ENCODE peak calls at places on chromosome 2, in six cellular contexts. S is IMR-90, R is HCT116, G is RWPE2, W is spleen, O is prostate gland. N is an unnamed sample.
A peak's percentile ranks its signal among the peaks of the same experiment; 100 is the strongest.

GRCh38 chr2:171908235-171908634 is 14.0 kb upstream of the HAT1 start:
- DNase-seq in W (no peak), G (no peak), S (no peak), O (no peak), R (no peak), N (no peak)

GRCh38 chr2:99066075-99066557 is 75.4 kb upstream of the C2orf15 start:
- DNase-seq in R (peak; percentile 44), G (no peak), W (no peak), O (no peak), S (peak; percentile 38), N (no peak)

GRCh38 chr2:1377473-1377872 is 35.8 kb upstream of the TPO start:
- DNase-seq in O (no peak), W (no peak), S (no peak), G (no peak), R (no peak), N (no peak)

GRCh38 chr2:7180641-7181370 is 263.6 kb downstream of the RNF144A start:
- DNase-seq in O (no peak), G (no peak), R (no peak), S (no peak), W (no peak), N (no peak)

GRCh38 chr2:37629529-37629928 is 41.9 kb downstream of the CDC42EP3 start:
- DNase-seq in R (no peak), G (no peak), W (no peak), O (no peak), S (peak; percentile 87), N (no peak)

GRCh38 chr2:215711484-215712034 is 275.7 kb upstream of the FN1 start:
- DNase-seq in S (peak; percentile 78), W (no peak), R (no peak), O (no peak), G (no peak), N (no peak)

GRCh38 chr2:7785700-7786099 is 868.5 kb downstream of the RNF144A start:
- DNase-seq in R (no peak), G (no peak), S (no peak), O (no peak), W (no peak), N (no peak)

GRCh38 chr2:185857676-185858075 is 119.1 kb downstream of the FSIP2 start:
- DNase-seq in S (no peak), G (no peak), O (no peak), R (no peak), W (no peak), N (no peak)

GRCh38 chr2:203498161-203498560 is 36.9 kb downstream of the RAPH1 start:
- DNase-seq in S (peak; percentile 89), W (no peak), G (no peak), R (peak; percentile 76), O (no peak), N (no peak)

GRCh38 chr2:102915128-102915527 is 153.3 kb downstream of the TMEM182 start:
- DNase-seq in O (no peak), W (no peak), G (peak; percentile 53), S (peak; percentile 45), R (peak; percentile 12), N (no peak)

GRCh38 chr2:23363268-23363667 is 21.7 kb upstream of the KLHL29 start:
- DNase-seq in G (no peak), S (no peak), W (no peak), R (no peak), O (no peak), N (no peak)

GRCh38 chr2:24892928-24893327 is 27.1 kb downstream of the ADCY3 start:
- DNase-seq in R (no peak), G (no peak), O (no peak), W (no peak), S (peak; percentile 63), N (no peak)

GRCh38 chr2:223383315-223383714 is 218.8 kb downstream of the SCG2 start:
- DNase-seq in R (no peak), O (no peak), S (peak; percentile 1), G (no peak), W (no peak), N (no peak)

GRCh38 chr2:218026676-218027425 is 24.1 kb upstream of the TNS1 start:
- DNase-seq in G (no peak), W (no peak), S (no peak), R (no peak), O (peak; percentile 91), N (no peak)

GRCh38 chr2:132593171-132593570 is 76.8 kb downstream of the LYPD1 start:
- DNase-seq in G (no peak), O (no peak), R (no peak), W (no peak), S (peak; percentile 15), N (no peak)

GRCh38 chr2:172373761-172374160 is 53.6 kb upstream of the ITGA6 start:
- DNase-seq in O (no peak), G (no peak), R (no peak), S (no peak), W (no peak), N (no peak)

GRCh38 chr2:5494212-5494611 is 198.0 kb upstream of the SOX11 start:
- DNase-seq in O (no peak), S (no peak), W (no peak), R (no peak), G (no peak), N (no peak)

GRCh38 chr2:173150087-173150486 is 74.4 kb downstream of the MAP3K20 start:
- DNase-seq in W (no peak), O (no peak), G (no peak), R (no peak), S (peak; percentile 76), N (no peak)

GRCh38 chr2:70456594-70457495 is 96.8 kb downstream of the TGFA start:
- DNase-seq in O (no peak), W (no peak), R (no peak), G (no peak), S (no peak), N (no peak)

GRCh38 chr2:131127076-131127475 is 21.9 kb downstream of the PLEKHB2 start:
- DNase-seq in G (no peak), O (no peak), S (no peak), W (no peak), R (no peak), N (no peak)

GRCh38 chr2:73488079-73488478 is 102.4 kb downstream of the ALMS1 start:
- DNase-seq in S (no peak), R (no peak), G (no peak), O (no peak), W (peak; percentile 55), N (no peak)

DNA sequence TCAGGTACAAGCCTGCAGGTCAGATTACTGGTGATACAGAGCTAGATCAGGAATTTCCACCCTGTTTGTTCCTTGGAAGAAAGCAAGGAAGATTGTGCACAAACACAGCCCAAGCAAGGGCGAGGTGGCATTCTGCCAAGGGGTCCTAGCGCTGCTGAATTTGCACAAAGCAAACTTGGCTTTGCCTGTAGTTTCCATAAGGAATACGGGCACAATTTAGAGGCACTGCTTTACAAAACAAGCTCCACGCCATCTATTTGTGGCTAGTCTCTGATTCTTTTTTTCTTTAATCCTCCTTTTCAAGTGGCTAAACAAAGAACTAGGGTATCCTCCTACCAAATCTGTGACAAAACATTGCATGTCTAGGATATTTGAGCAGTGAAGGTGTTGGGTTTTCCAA is 195.5 kb upstream of the ACVR2A start:
- DNase-seq in O (no peak), G (no peak), S (no peak), W (no peak), R (no peak), N (no peak)
- H3K27ac ChIP-seq in O (no peak overlapping the region), G (no peak overlapping the region), S (no peak overlapping the region), W (no peak overlapping the region), R (no peak overlapping the region), N (no peak overlapping the region)

GRCh38 chr2:101277111-101277510 is 24.4 kb downstream of the CNOT11 start:
- DNase-seq in O (peak; percentile 59), W (no peak), G (no peak), R (no peak), S (peak; percentile 49), N (no peak)
- TF ChIP-seq CTCF in O (peak; percentile 52), W (no peak), G (peak; percentile 38), R (no peak), S (no peak), N (peak; percentile 33)

GRCh38 chr2:225841314-225841713 is 441.8 kb downstream of the NYAP2 start:
- DNase-seq in R (no peak), W (no peak), O (peak; percentile 40), S (no peak), G (no peak), N (peak; percentile 47)

DNA sequence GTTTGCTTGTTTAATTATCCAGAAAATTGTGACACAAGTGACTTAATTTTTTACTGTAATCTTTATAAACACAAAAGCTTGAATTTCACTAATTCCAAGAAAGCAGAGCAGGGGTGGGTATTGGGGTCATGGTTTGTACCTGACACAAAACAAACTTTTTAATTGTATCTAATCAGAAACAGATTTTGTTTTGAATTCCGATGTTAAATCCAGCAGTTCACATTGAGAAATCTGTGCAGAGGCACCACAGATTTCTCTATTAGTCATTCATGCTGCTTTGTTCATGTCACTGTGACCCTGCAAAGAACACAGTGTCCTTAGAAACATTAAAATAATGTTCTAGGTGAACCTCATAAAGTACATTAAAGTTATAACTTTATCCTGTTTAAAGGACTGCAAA is 443.4 kb downstream of the NYAP2 start:
- DNase-seq in S (peak; percentile 27), O (no peak), W (no peak), G (no peak), R (no peak), N (no peak)
- H3K4me1 ChIP-seq in S (peaks cover 2% of the 10 kb centered on the region), O (no peaks in the 10 kb centered on the region), W (no peaks in the 10 kb centered on the region), G (no peaks in the 10 kb centered on the region), R (no peaks in the 10 kb centered on the region), N (no peaks in the 10 kb centered on the region)

DNA sequence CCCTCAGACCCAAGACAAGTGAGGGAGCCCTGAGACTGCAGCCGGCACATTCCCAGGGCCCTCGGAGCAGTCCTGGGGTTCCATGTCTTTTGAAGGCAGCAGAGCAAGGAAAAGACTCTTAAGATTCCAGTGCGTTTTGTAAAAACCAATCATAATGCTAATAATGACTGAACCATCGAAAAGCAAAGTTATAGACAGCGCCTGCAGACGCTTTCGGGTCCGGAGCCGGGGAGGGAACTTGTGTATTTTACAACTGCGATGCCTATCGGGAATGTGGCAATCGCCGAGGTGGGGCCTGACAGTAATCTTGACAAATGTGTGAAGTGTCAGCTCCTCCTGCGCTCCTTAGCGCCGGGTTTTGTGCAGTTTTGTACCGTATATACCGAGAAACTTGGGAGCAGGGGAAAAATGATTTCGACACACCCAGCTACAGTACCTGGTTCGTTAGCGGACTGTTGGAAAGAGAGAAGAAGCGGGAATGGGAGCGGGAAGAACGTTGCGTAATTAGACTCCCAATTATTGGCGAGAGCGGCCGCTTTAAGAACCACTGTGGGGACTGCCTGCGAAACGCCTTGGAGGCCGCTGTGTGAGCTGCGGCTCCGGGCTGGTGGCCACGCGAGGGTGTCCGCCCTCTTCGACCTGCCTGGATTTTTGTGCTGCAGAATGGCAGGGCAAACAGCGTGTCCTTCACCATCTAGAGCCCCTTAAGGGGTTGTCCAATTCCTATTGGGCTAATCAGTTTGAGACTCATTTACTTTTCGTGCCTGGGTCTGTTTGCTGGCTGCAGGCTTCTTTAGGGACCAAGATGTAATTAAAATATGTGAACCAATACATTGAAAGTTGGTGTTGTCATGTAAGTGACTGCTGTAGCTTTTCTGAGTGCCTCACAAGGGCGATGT is 2.4 kb downstream of the EPAS1 start:
- DNase-seq in R (no peak), O (peak; percentile 66), S (peak; percentile 62), G (no peak), W (peak; percentile 84), N (peak; percentile 85)
- H3K27ac ChIP-seq in R (no peak overlapping the region), O (peak overlapping the region; percentile 93), S (peak overlapping the region; percentile 82), G (peak overlapping the region; percentile 97), W (peak overlapping the region; percentile 90), N (peak overlapping the region; percentile 84)

N was measured in right lobe of liver.